ENCODE peak calls at places on chromosomes 4 and X, in seven cellular contexts. K is endodermal cell, Z is thyroid gland, H is fibroblast of mammary gland, P is astrocyte of the spinal cord, E is fibroblast of lung, I is upper lobe of left lung. W is an unnamed sample.

GRCh38 chr4:29559281-29559680 is 1160.9 kb upstream of the PCDH7 start:
- DNase-seq in K (no peak), E (no peak), P (no peak), H (no peak), Z (no peak), I (no peak), W (no peak)

GRCh38 chr4:127708985-127709384 is 21.2 kb upstream of the SLC25A31 start:
- DNase-seq in H (peak), P (peak), Z (peak), K (no peak), E (peak), I (no peak), W (no peak)

GRCh38 chr4:156512622-156513021 is 459.0 kb downstream of the PDGFC start:
- DNase-seq in I (no peak), Z (no peak), H (peak), K (no peak), P (peak), E (peak), W (no peak)

GRCh38 chr4:17283832-17284231 is 228.1 kb downstream of the QDPR start:
- DNase-seq in K (no peak), I (no peak), H (no peak), P (no peak), E (no peak), Z (peak), W (no peak)

GRCh38 chrX:45758319-45758718 is 557.6 kb upstream of the DIPK2B start:
- DNase-seq in E (peak), I (no peak), Z (no peak), H (peak), P (peak), K (no peak), W (peak)

GRCh38 chr4:145939241-145939640 is 618 bp upstream of the ZNF827 start:
- DNase-seq in K (no peak), H (no peak), I (no peak), Z (no peak), P (peak), E (peak), W (no peak)

GRCh38 chrX:10597871-10598270 is 22.5 kb downstream of the MID1 start:
- DNase-seq in E (no peak), H (peak), Z (peak), K (peak), I (no peak), P (no peak), W (peak)

GRCh38 chr4:100414016-100414790 is 103.6 kb downstream of the EMCN start:
- DNase-seq in H (peak), Z (no peak), I (no peak), P (no peak), E (peak), K (peak), W (no peak)

GRCh38 chr4:179867300-179867878 is 2375.8 kb upstream of the TENM3 start:
- DNase-seq in K (peak), H (peak), I (no peak), E (peak), Z (peak), P (peak), W (peak)

GRCh38 chr4:108345862-108346530 is 177.3 kb upstream of the LEF1 start:
- DNase-seq in K (no peak), P (peak), Z (no peak), E (peak), I (no peak), H (peak), W (peak)

GRCh38 chr4:16199132-16199531 is 27.1 kb downstream of the TAPT1 start:
- DNase-seq in P (peak), E (peak), Z (no peak), H (peak), K (no peak), I (no peak), W (peak)

GRCh38 chr4:4776934-4777333 is 82.5 kb upstream of the MSX1 start:
- DNase-seq in E (no peak), K (no peak), Z (no peak), H (no peak), P (no peak), I (peak), W (no peak)

GRCh38 chr4:72280252-72280651 is 248.5 kb downstream of the NPFFR2 start:
- DNase-seq in I (no peak), Z (no peak), H (no peak), P (no peak), E (no peak), K (no peak), W (no peak)

GRCh38 chrX:12946406-12946805 is 28.5 kb upstream of the TMSB4X start:
- DNase-seq in P (no peak), E (no peak), H (no peak), K (peak), I (no peak), Z (no peak), W (no peak)

GRCh38 chrX:109472939-109473713 is 8.8 kb downstream of the GUCY2F start:
- DNase-seq in I (no peak), E (peak), Z (no peak), P (peak), K (peak), H (peak), W (peak)

GRCh38 chrX:16700734-16701133 is 11.7 kb downstream of the CTPS2 start:
- DNase-seq in P (no peak), Z (no peak), K (no peak), I (no peak), E (no peak), H (peak), W (no peak)

GRCh38 chrX:140817943-140818342 is 108.4 kb downstream of the LINC00632 start:
- DNase-seq in H (peak), E (peak), Z (no peak), K (no peak), I (no peak), P (peak), W (peak)

GRCh38 chrX:49155243-49155899 is 7.2 kb upstream of the MAGIX start:
- DNase-seq in H (peak), Z (peak), P (peak), K (peak), E (peak), I (no peak), W (peak)

GRCh38 chr4:38678078-38678477 is 14.1 kb downstream of the KLF3 start:
- DNase-seq in H (peak), K (peak), P (peak), Z (no peak), I (no peak), E (peak), W (no peak)

GRCh38 chr4:51931461-51931860 is 88.5 kb downstream of the DCUN1D4 start:
- DNase-seq in E (peak), K (no peak), H (no peak), I (no peak), P (peak), Z (no peak), W (no peak)

GRCh38 chr4:75660491-75660890 is 12.7 kb downstream of the G3BP2 start:
- DNase-seq in H (no peak), I (no peak), E (peak), Z (no peak), K (no peak), P (no peak), W (no peak)

GRCh38 chr4:33381806-33382205 is 2661.6 kb downstream of the PCDH7 start:
- DNase-seq in Z (peak), K (no peak), E (no peak), P (no peak), I (no peak), H (no peak), W (no peak)

GRCh38 chr4:76178296-76178695 is 30.1 kb upstream of the NUP54 start:
- DNase-seq in I (no peak), E (peak), K (no peak), H (no peak), Z (no peak), P (no peak), W (no peak)

GRCh38 chr4:144894525-144894924 is 203.5 kb downstream of the ANAPC10 start:
- DNase-seq in K (no peak), P (peak), Z (peak), H (peak), E (peak), I (no peak), W (no peak)

GRCh38 chr4:1381944-1382541 is 24.2 kb downstream of the NKX1-1 start:
- DNase-seq in P (no peak), E (no peak), Z (no peak), K (peak), I (peak), H (no peak), W (no peak)

GRCh38 chrX:69024287-69024686 is 141.0 kb downstream of the PJA1 start:
- DNase-seq in Z (peak), E (no peak), P (no peak), I (peak), H (no peak), K (peak), W (no peak)

GRCh38 chr4:10101559-10102192 is 14.9 kb downstream of the WDR1 start:
- DNase-seq in H (peak), I (no peak), P (no peak), E (no peak), K (no peak), Z (peak), W (no peak)

GRCh38 chrX:103404225-103405008 is 28.1 kb downstream of the BEX3 start:
- DNase-seq in E (peak), H (peak), K (peak), P (peak), I (peak), Z (peak), W (no peak)

GRCh38 chrX:6852869-6853268 is 294.6 kb upstream of the STS start:
- DNase-seq in H (no peak), Z (no peak), P (no peak), E (no peak), K (no peak), I (no peak), W (peak)

GRCh38 chrX:39935414-39936064 is 162.2 kb downstream of the BCOR start:
- DNase-seq in Z (peak), E (peak), I (peak), P (peak), K (peak), H (no peak), W (no peak)

GRCh38 chrX:17414057-17414658 is 39.2 kb downstream of the NHS start:
- DNase-seq in I (no peak), K (no peak), E (no peak), H (no peak), Z (no peak), P (no peak), W (no peak)

GRCh38 chrX:111410451-111410850 is 1.5 kb downstream of the DCX start:
- DNase-seq in K (no peak), Z (no peak), P (no peak), I (no peak), H (no peak), E (no peak), W (no peak)

GRCh38 chrX:9845574-9845948 is 59.3 kb downstream of the SHROOM2 start:
- DNase-seq in K (no peak), E (no peak), Z (no peak), H (no peak), I (no peak), P (no peak), W (no peak)

GRCh38 chr4:8544741-8545438 is 35.3 kb upstream of the GPR78 start:
- DNase-seq in I (peak), Z (no peak), K (peak), H (peak), E (no peak), P (no peak), W (peak)

GRCh38 chr4:27620886-27621285 is 760.2 kb downstream of the STIM2 start:
- DNase-seq in H (no peak), K (no peak), Z (no peak), I (no peak), E (no peak), P (no peak), W (no peak)
- H3K4me3 ChIP-seq in H (no peak), K (no peak), Z (no peak), I (no peak), E (no peak), P (no peak), W (no peak)

GRCh38 chrX:153827016-153827415 is 3.3 kb downstream of the PDZD4 start:
- DNase-seq in H (no peak), Z (no peak), E (no peak), K (no peak), I (no peak), P (no peak), W (no peak)

GRCh38 chrX:153829549-153829798 is 870 bp downstream of the PDZD4 start:
- DNase-seq in P (no peak), E (no peak), H (no peak), I (peak), K (no peak), Z (no peak), W (no peak)

GRCh38 chrX:153828308-153828707 is 2.0 kb downstream of the PDZD4 start:
- DNase-seq in E (no peak), Z (no peak), I (no peak), H (no peak), P (no peak), K (no peak), W (no peak)

GRCh38 chrX:153828723-153829548 is 1.4 kb downstream of the PDZD4 start:
- DNase-seq in K (peak), Z (peak), H (no peak), P (no peak), I (peak), E (no peak), W (no peak)

DNA sequence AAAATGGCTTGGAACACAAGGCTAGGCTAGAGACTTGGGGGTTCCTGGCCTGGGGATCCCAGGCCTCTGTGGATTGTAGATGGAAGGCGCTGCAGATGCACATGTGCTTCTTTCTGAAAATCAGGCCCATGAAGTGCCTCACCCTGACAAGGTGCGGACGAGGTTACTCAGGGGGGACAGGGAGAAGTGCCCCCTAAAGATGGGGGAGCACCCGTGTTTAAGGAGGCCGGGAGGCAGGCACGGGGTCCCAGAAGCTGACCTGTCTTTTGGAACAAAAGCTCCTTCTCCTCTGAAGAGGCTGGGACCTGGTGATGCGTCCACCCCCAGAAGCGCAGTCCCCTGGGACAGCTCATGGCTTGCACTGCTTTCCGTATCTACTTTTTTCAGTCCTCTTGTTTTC is 2.4 kb downstream of the PDZD4 start:
- DNase-seq in I (no peak), E (no peak), Z (no peak), P (no peak), K (no peak), H (no peak), W (no peak)
- H3K4me3 ChIP-seq in I (no peak), E (no peak), Z (no peak), P (no peak), K (peak), H (no peak), W (no peak)

GRCh38 chr4:88172987-88173386 is 14.5 kb upstream of the ABCG2 start:
- DNase-seq in E (no peak), P (no peak), K (no peak), H (no peak), I (no peak), Z (no peak), W (no peak)

GRCh38 chr4:88178633-88179231 is 20.3 kb upstream of the ABCG2 start:
- DNase-seq in K (peak), E (no peak), H (no peak), Z (no peak), P (no peak), I (no peak), W (no peak)

GRCh38 chr4:88179261-88179660 is 20.8 kb upstream of the ABCG2 start:
- DNase-seq in E (no peak), P (no peak), I (no peak), K (no peak), Z (no peak), H (no peak), W (no peak)

DNA sequence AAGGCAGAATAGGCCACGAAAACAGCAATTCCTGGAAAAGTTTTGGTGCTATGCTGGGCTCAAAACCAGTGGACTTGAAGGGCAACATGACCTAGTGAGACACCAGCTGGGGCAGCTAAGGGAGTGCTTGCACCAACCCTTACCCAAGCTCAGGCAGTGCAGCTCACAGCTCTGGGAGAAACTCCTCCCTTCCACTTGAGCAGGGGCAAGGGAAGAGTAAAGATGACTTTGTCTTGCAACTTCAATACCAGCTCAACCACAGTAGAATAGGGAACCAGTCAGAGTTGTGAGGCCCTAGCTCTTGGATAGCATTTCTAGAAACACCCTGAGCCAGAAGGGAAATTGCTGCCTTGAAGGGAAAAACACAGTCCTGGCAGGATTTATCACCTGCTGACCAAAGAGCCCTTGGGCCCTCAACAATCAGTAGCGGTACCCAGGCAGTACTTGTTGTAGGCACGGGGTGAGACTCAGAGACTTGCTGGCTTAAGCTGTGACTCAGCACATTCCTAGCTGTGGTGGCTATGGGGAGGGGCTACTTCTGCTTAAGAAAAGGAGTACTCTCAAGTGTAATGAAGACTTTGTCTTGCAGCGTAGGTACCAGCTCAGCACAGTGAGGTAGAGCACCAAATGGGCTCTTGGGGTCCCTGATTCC is 19.7 kb upstream of the ABCG2 start:
- DNase-seq in H (peak), P (peak), E (peak), K (peak), Z (peak), I (no peak), W (no peak)
- H3K4me3 ChIP-seq in H (no peak), P (no peak), E (no peak), K (no peak), Z (no peak), I (no peak), W (no peak)

GRCh38 chr4:176277162-176277904 is 8.3 kb upstream of the ASB5 start:
- DNase-seq in E (peak), P (peak), K (peak), I (no peak), H (peak), Z (peak), W (peak)
- H3K4me3 ChIP-seq in E (peak), P (no peak), K (no peak), I (no peak), H (no peak), Z (no peak), W (no peak)

GRCh38 chr4:53557601-53558000 is 33.7 kb downstream of the LNX1 start:
- DNase-seq in H (no peak), K (no peak), P (no peak), E (peak), Z (no peak), I (no peak), W (no peak)
- H3K4me3 ChIP-seq in H (no peak), K (no peak), P (no peak), E (no peak), Z (no peak), I (no peak), W (no peak)

DNA sequence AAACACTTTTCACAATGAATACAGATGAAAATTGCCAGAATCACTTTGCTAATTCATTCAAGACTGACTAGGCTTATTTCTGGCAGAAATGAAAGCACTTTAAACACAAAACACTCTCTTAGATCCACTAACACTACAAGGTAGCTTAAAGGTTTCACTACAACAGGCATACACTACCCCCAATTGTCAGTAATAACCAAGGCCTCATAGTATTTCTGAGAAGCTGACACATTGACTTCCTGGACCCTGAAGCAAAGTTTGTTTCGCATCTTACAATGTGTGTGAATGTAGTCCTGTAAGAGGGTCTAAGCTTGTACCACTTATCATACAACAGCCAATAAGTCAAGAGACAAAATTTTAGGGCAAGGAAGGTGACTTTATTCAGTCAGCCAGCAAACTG is 129.9 kb upstream of the FMR1 start:
- DNase-seq in Z (no peak), H (no peak), E (no peak), I (no peak), K (no peak), P (no peak), W (no peak)
- H3K4me3 ChIP-seq in Z (no peak), H (no peak), E (no peak), I (no peak), K (no peak), P (no peak), W (no peak)

DNA sequence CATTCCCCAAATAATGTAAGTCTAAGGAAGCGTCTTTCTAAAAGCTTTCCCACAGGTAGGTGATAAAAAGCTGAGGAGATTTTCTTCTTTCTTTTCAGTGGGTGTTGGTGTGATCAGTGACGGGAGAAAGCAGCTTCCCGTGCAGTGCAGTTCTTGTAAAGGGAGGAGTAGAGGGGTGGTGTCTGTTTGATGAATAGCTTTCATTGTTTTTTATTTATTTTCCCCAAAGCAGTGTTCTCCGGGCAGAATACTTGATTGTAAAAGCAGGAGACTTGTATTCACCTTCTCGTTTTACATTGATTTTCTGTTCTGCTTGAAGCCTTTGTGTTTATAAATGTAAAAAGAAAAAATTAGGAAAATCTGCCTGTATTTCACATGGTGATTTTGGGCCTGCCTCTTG is 526.2 kb downstream of the TRIML1 start:
- DNase-seq in Z (no peak), H (peak), I (no peak), E (no peak), K (no peak), P (no peak), W (no peak)
- H3K4me3 ChIP-seq in Z (no peak), H (no peak), I (no peak), E (no peak), K (no peak), P (no peak), W (no peak)

GRCh38 chr4:153127773-153128494 is 76.3 kb upstream of the TRIM2 start:
- DNase-seq in Z (peak), K (peak), P (peak), H (peak), E (peak), I (peak), W (peak)
- H3K4me3 ChIP-seq in Z (no peak), K (peak), P (peak), H (no peak), E (peak), I (no peak), W (no peak)